ENCODE peak calls at places on chromosomes 13 and 19, in eight cellular contexts. One of them, this sample, is unnamed.

GRCh38 chr13:21039097-21039800 is 22.1 kb downstream of the LATS2 start:
- DNase-seq in occipital lobe: no peak
- DNase-seq in hypothalamus: no peak
- DNase-seq in SK-N-SH: no peak
- DNase-seq in activated T-helper 1 cell treated with anti-CD3 and anti-CD28 coated beads, Interleukin-12 subunit alpha, Interleukin-12 subunit beta, Interleukin-2, Interleukin-4 antibody, amounts not matched to agents 30 ng/mL and 10 ng/mL and 1 ng/mL, durations not matched to agents 14 hours and 24 hours and 36 hours: no peak
- DNase-seq in nephron progenitor cell: no peak
- DNase-seq in myocyte: no peak
- DNase-seq in fibroblast of mammary gland: peak; percentile 18
- DNase-seq in this sample: no peak

GRCh38 chr19:19405919-19406877 is 723 bp downstream of the GATAD2A start:
- DNase-seq in occipital lobe: peak; percentile 15
- DNase-seq in hypothalamus: peak; percentile 22
- DNase-seq in SK-N-SH: peak; percentile 80
- DNase-seq in activated T-helper 1 cell treated with anti-CD3 and anti-CD28 coated beads, Interleukin-12 subunit alpha, Interleukin-12 subunit beta, Interleukin-2, Interleukin-4 antibody, amounts not matched to agents 30 ng/mL and 10 ng/mL and 1 ng/mL, durations not matched to agents 14 hours and 24 hours and 36 hours: peak; percentile 57
- DNase-seq in nephron progenitor cell: peak; percentile 76
- DNase-seq in myocyte: peak; percentile 54
- DNase-seq in fibroblast of mammary gland: peak; percentile 73
- DNase-seq in this sample: peak; percentile 82

GRCh38 chr19:29878973-29879654 is 62.9 kb upstream of the URI1 start:
- DNase-seq in occipital lobe: no peak
- DNase-seq in hypothalamus: no peak
- DNase-seq in SK-N-SH: peak; percentile 91
- DNase-seq in activated T-helper 1 cell treated with anti-CD3 and anti-CD28 coated beads, Interleukin-12 subunit alpha, Interleukin-12 subunit beta, Interleukin-2, Interleukin-4 antibody, amounts not matched to agents 30 ng/mL and 10 ng/mL and 1 ng/mL, durations not matched to agents 14 hours and 24 hours and 36 hours: no peak
- DNase-seq in nephron progenitor cell: no peak
- DNase-seq in myocyte: peak; percentile 81
- DNase-seq in fibroblast of mammary gland: peak; percentile 65
- DNase-seq in this sample: no peak

GRCh38 chr19:16000024-16000687 is 51.3 kb downstream of the OR10H4 start:
- DNase-seq in occipital lobe: no peak
- DNase-seq in hypothalamus: no peak
- DNase-seq in SK-N-SH: no peak
- DNase-seq in activated T-helper 1 cell treated with anti-CD3 and anti-CD28 coated beads, Interleukin-12 subunit alpha, Interleukin-12 subunit beta, Interleukin-2, Interleukin-4 antibody, amounts not matched to agents 30 ng/mL and 10 ng/mL and 1 ng/mL, durations not matched to agents 14 hours and 24 hours and 36 hours: no peak
- DNase-seq in nephron progenitor cell: no peak
- DNase-seq in myocyte: no peak
- DNase-seq in fibroblast of mammary gland: no peak
- DNase-seq in this sample: no peak

GRCh38 chr19:3979674-3980352 is 5.5 kb downstream of the EEF2 start:
- DNase-seq in occipital lobe: no peak
- DNase-seq in hypothalamus: no peak
- DNase-seq in SK-N-SH: peak; percentile 21
- DNase-seq in activated T-helper 1 cell treated with anti-CD3 and anti-CD28 coated beads, Interleukin-12 subunit alpha, Interleukin-12 subunit beta, Interleukin-2, Interleukin-4 antibody, amounts not matched to agents 30 ng/mL and 10 ng/mL and 1 ng/mL, durations not matched to agents 14 hours and 24 hours and 36 hours: no peak
- DNase-seq in nephron progenitor cell: peak; percentile 4
- DNase-seq in myocyte: no peak
- DNase-seq in fibroblast of mammary gland: no peak
- DNase-seq in this sample: no peak

GRCh38 chr13:23466144-23467002 is 32.9 kb upstream of the SACS start:
- DNase-seq in occipital lobe: peak; percentile 80
- DNase-seq in hypothalamus: peak; percentile 72
- DNase-seq in SK-N-SH: peak; percentile 82
- DNase-seq in activated T-helper 1 cell treated with anti-CD3 and anti-CD28 coated beads, Interleukin-12 subunit alpha, Interleukin-12 subunit beta, Interleukin-2, Interleukin-4 antibody, amounts not matched to agents 30 ng/mL and 10 ng/mL and 1 ng/mL, durations not matched to agents 14 hours and 24 hours and 36 hours: peak; percentile 40
- DNase-seq in nephron progenitor cell: peak; percentile 68
- DNase-seq in myocyte: peak; percentile 86
- DNase-seq in fibroblast of mammary gland: peak; percentile 78
- DNase-seq in this sample: peak; percentile 79

GRCh38 chr13:64643066-64643465 is 2587.1 kb downstream of the PCDH9 start:
- DNase-seq in occipital lobe: no peak
- DNase-seq in hypothalamus: no peak
- DNase-seq in SK-N-SH: no peak
- DNase-seq in activated T-helper 1 cell treated with anti-CD3 and anti-CD28 coated beads, Interleukin-12 subunit alpha, Interleukin-12 subunit beta, Interleukin-2, Interleukin-4 antibody, amounts not matched to agents 30 ng/mL and 10 ng/mL and 1 ng/mL, durations not matched to agents 14 hours and 24 hours and 36 hours: no peak
- DNase-seq in nephron progenitor cell: no peak
- DNase-seq in myocyte: no peak
- DNase-seq in fibroblast of mammary gland: no peak
- DNase-seq in this sample: no peak

GRCh38 chr19:57406516-57407123 is 4.3 kb upstream of the ZNF17 start:
- DNase-seq in occipital lobe: no peak
- DNase-seq in hypothalamus: peak; percentile 6
- DNase-seq in SK-N-SH: peak; percentile 79
- DNase-seq in activated T-helper 1 cell treated with anti-CD3 and anti-CD28 coated beads, Interleukin-12 subunit alpha, Interleukin-12 subunit beta, Interleukin-2, Interleukin-4 antibody, amounts not matched to agents 30 ng/mL and 10 ng/mL and 1 ng/mL, durations not matched to agents 14 hours and 24 hours and 36 hours: peak; percentile 35
- DNase-seq in nephron progenitor cell: peak; percentile 75
- DNase-seq in myocyte: peak; percentile 57
- DNase-seq in fibroblast of mammary gland: peak; percentile 45
- DNase-seq in this sample: no peak

GRCh38 chr19:5470264-5470671 is 15.1 kb downstream of the ZNRF4 start:
- DNase-seq in occipital lobe: no peak
- DNase-seq in hypothalamus: no peak
- DNase-seq in SK-N-SH: no peak
- DNase-seq in activated T-helper 1 cell treated with anti-CD3 and anti-CD28 coated beads, Interleukin-12 subunit alpha, Interleukin-12 subunit beta, Interleukin-2, Interleukin-4 antibody, amounts not matched to agents 30 ng/mL and 10 ng/mL and 1 ng/mL, durations not matched to agents 14 hours and 24 hours and 36 hours: no peak
- DNase-seq in nephron progenitor cell: no peak
- DNase-seq in myocyte: no peak
- DNase-seq in fibroblast of mammary gland: no peak
- DNase-seq in this sample: no peak

GRCh38 chr13:113815151-113816058 is 48.5 kb downstream of the GAS6 start:
- DNase-seq in occipital lobe: no peak
- DNase-seq in hypothalamus: no peak
- DNase-seq in SK-N-SH: no peak
- DNase-seq in activated T-helper 1 cell treated with anti-CD3 and anti-CD28 coated beads, Interleukin-12 subunit alpha, Interleukin-12 subunit beta, Interleukin-2, Interleukin-4 antibody, amounts not matched to agents 30 ng/mL and 10 ng/mL and 1 ng/mL, durations not matched to agents 14 hours and 24 hours and 36 hours: peak; percentile 32
- DNase-seq in nephron progenitor cell: no peak
- DNase-seq in myocyte: no peak
- DNase-seq in fibroblast of mammary gland: no peak
- DNase-seq in this sample: no peak

GRCh38 chr13:80361883-80362327 is 21.0 kb upstream of the SPRY2 start:
- DNase-seq in occipital lobe: no peak
- DNase-seq in hypothalamus: no peak
- DNase-seq in SK-N-SH: no peak
- DNase-seq in activated T-helper 1 cell treated with anti-CD3 and anti-CD28 coated beads, Interleukin-12 subunit alpha, Interleukin-12 subunit beta, Interleukin-2, Interleukin-4 antibody, amounts not matched to agents 30 ng/mL and 10 ng/mL and 1 ng/mL, durations not matched to agents 14 hours and 24 hours and 36 hours: no peak
- DNase-seq in nephron progenitor cell: peak; percentile 5
- DNase-seq in myocyte: peak; percentile 25
- DNase-seq in fibroblast of mammary gland: no peak
- DNase-seq in this sample: no peak

GRCh38 chr13:97573011-97573410 is 139.0 kb downstream of the RAP2A start:
- DNase-seq in occipital lobe: no peak
- DNase-seq in hypothalamus: no peak
- DNase-seq in SK-N-SH: no peak
- DNase-seq in activated T-helper 1 cell treated with anti-CD3 and anti-CD28 coated beads, Interleukin-12 subunit alpha, Interleukin-12 subunit beta, Interleukin-2, Interleukin-4 antibody, amounts not matched to agents 30 ng/mL and 10 ng/mL and 1 ng/mL, durations not matched to agents 14 hours and 24 hours and 36 hours: no peak
- DNase-seq in nephron progenitor cell: no peak
- DNase-seq in myocyte: no peak
- DNase-seq in fibroblast of mammary gland: peak; percentile 45
- DNase-seq in this sample: no peak

GRCh38 chr13:99961634-99962033 is 9.9 kb downstream of the ZIC5 start:
- DNase-seq in occipital lobe: no peak
- DNase-seq in hypothalamus: no peak
- DNase-seq in SK-N-SH: no peak
- DNase-seq in activated T-helper 1 cell treated with anti-CD3 and anti-CD28 coated beads, Interleukin-12 subunit alpha, Interleukin-12 subunit beta, Interleukin-2, Interleukin-4 antibody, amounts not matched to agents 30 ng/mL and 10 ng/mL and 1 ng/mL, durations not matched to agents 14 hours and 24 hours and 36 hours: no peak
- DNase-seq in nephron progenitor cell: no peak
- DNase-seq in myocyte: no peak
- DNase-seq in fibroblast of mammary gland: no peak
- DNase-seq in this sample: peak; percentile 1

GRCh38 chr13:25686831-25687495 is 315.2 kb downstream of the ATP8A2 start:
- DNase-seq in occipital lobe: no peak
- DNase-seq in hypothalamus: no peak
- DNase-seq in SK-N-SH: no peak
- DNase-seq in activated T-helper 1 cell treated with anti-CD3 and anti-CD28 coated beads, Interleukin-12 subunit alpha, Interleukin-12 subunit beta, Interleukin-2, Interleukin-4 antibody, amounts not matched to agents 30 ng/mL and 10 ng/mL and 1 ng/mL, durations not matched to agents 14 hours and 24 hours and 36 hours: no peak
- DNase-seq in nephron progenitor cell: no peak
- DNase-seq in myocyte: peak; percentile 21
- DNase-seq in fibroblast of mammary gland: no peak
- DNase-seq in this sample: no peak

GRCh38 chr19:46226438-46226973 is 3.0 kb upstream of the IGFL1 start:
- DNase-seq in occipital lobe: no peak
- DNase-seq in hypothalamus: no peak
- DNase-seq in SK-N-SH: no peak
- DNase-seq in activated T-helper 1 cell treated with anti-CD3 and anti-CD28 coated beads, Interleukin-12 subunit alpha, Interleukin-12 subunit beta, Interleukin-2, Interleukin-4 antibody, amounts not matched to agents 30 ng/mL and 10 ng/mL and 1 ng/mL, durations not matched to agents 14 hours and 24 hours and 36 hours: no peak
- DNase-seq in nephron progenitor cell: no peak
- DNase-seq in myocyte: no peak
- DNase-seq in fibroblast of mammary gland: no peak
- DNase-seq in this sample: no peak

GRCh38 chr13:113089693-113090414 is 15.7 kb upstream of the F7 start:
- DNase-seq in occipital lobe: no peak
- DNase-seq in hypothalamus: no peak
- DNase-seq in SK-N-SH: no peak
- DNase-seq in activated T-helper 1 cell treated with anti-CD3 and anti-CD28 coated beads, Interleukin-12 subunit alpha, Interleukin-12 subunit beta, Interleukin-2, Interleukin-4 antibody, amounts not matched to agents 30 ng/mL and 10 ng/mL and 1 ng/mL, durations not matched to agents 14 hours and 24 hours and 36 hours: no peak
- DNase-seq in nephron progenitor cell: peak; percentile 44
- DNase-seq in myocyte: no peak
- DNase-seq in fibroblast of mammary gland: no peak
- DNase-seq in this sample: no peak

GRCh38 chr19:8682931-8683330 is 15.7 kb downstream of the ACTL9 start:
- DNase-seq in occipital lobe: no peak
- DNase-seq in hypothalamus: no peak
- DNase-seq in SK-N-SH: no peak
- DNase-seq in activated T-helper 1 cell treated with anti-CD3 and anti-CD28 coated beads, Interleukin-12 subunit alpha, Interleukin-12 subunit beta, Interleukin-2, Interleukin-4 antibody, amounts not matched to agents 30 ng/mL and 10 ng/mL and 1 ng/mL, durations not matched to agents 14 hours and 24 hours and 36 hours: no peak
- DNase-seq in nephron progenitor cell: no peak
- DNase-seq in myocyte: no peak
- DNase-seq in fibroblast of mammary gland: no peak
- DNase-seq in this sample: no peak

GRCh38 chr13:110266983-110267382 is 40.0 kb downstream of the COL4A1 start:
- DNase-seq in occipital lobe: no peak
- DNase-seq in hypothalamus: no peak
- DNase-seq in SK-N-SH: peak; percentile 58
- DNase-seq in activated T-helper 1 cell treated with anti-CD3 and anti-CD28 coated beads, Interleukin-12 subunit alpha, Interleukin-12 subunit beta, Interleukin-2, Interleukin-4 antibody, amounts not matched to agents 30 ng/mL and 10 ng/mL and 1 ng/mL, durations not matched to agents 14 hours and 24 hours and 36 hours: no peak
- DNase-seq in nephron progenitor cell: peak; percentile 20
- DNase-seq in myocyte: no peak
- DNase-seq in fibroblast of mammary gland: no peak
- DNase-seq in this sample: no peak

GRCh38 chr19:5222178-5222577 is 118.4 kb downstream of the PTPRS start:
- DNase-seq in occipital lobe: no peak
- DNase-seq in hypothalamus: no peak
- DNase-seq in SK-N-SH: no peak
- DNase-seq in activated T-helper 1 cell treated with anti-CD3 and anti-CD28 coated beads, Interleukin-12 subunit alpha, Interleukin-12 subunit beta, Interleukin-2, Interleukin-4 antibody, amounts not matched to agents 30 ng/mL and 10 ng/mL and 1 ng/mL, durations not matched to agents 14 hours and 24 hours and 36 hours: no peak
- DNase-seq in nephron progenitor cell: no peak
- DNase-seq in myocyte: no peak
- DNase-seq in fibroblast of mammary gland: no peak
- DNase-seq in this sample: no peak

GRCh38 chr13:113655358-113656014 is 2.5 kb downstream of the ATP4B start:
- DNase-seq in occipital lobe: no peak
- DNase-seq in hypothalamus: no peak
- DNase-seq in SK-N-SH: no peak
- DNase-seq in activated T-helper 1 cell treated with anti-CD3 and anti-CD28 coated beads, Interleukin-12 subunit alpha, Interleukin-12 subunit beta, Interleukin-2, Interleukin-4 antibody, amounts not matched to agents 30 ng/mL and 10 ng/mL and 1 ng/mL, durations not matched to agents 14 hours and 24 hours and 36 hours: no peak
- DNase-seq in nephron progenitor cell: no peak
- DNase-seq in myocyte: no peak
- DNase-seq in fibroblast of mammary gland: no peak
- DNase-seq in this sample: peak; percentile 61

GRCh38 chr13:76828316-76828741 is 57.9 kb downstream of the KCTD12 start:
- DNase-seq in occipital lobe: no peak
- DNase-seq in hypothalamus: no peak
- DNase-seq in SK-N-SH: no peak
- DNase-seq in activated T-helper 1 cell treated with anti-CD3 and anti-CD28 coated beads, Interleukin-12 subunit alpha, Interleukin-12 subunit beta, Interleukin-2, Interleukin-4 antibody, amounts not matched to agents 30 ng/mL and 10 ng/mL and 1 ng/mL, durations not matched to agents 14 hours and 24 hours and 36 hours: no peak
- DNase-seq in nephron progenitor cell: no peak
- DNase-seq in myocyte: no peak
- DNase-seq in fibroblast of mammary gland: peak; percentile 58
- DNase-seq in this sample: no peak